ENCODE peak calls at places on chromosomes 5 and 9, in eight cellular contexts. One of them, this sample, is unnamed.

GRCh38 chr9:106797299-106797698 is 65.7 kb upstream of the ZNF462 start:
- DNase-seq in AG09309: no peak
- DNase-seq in right cardiac atrium: no peak
- DNase-seq in foreskin fibroblast: no peak
- DNase-seq in lung: no peak
- DNase-seq in astrocyte of the spinal cord: peak; percentile 34
- DNase-seq in psoas muscle: no peak
- DNase-seq in effector memory CD4-positive, alpha-beta T cell: no peak
- DNase-seq in this sample: peak; percentile 30

GRCh38 chr5:32051796-32052195 is 122.3 kb downstream of the GOLPH3 start:
- DNase-seq in foreskin fibroblast: no peak
- DNase-seq in astrocyte of the spinal cord: peak; percentile 34
- DNase-seq in psoas muscle: no peak
- DNase-seq in right cardiac atrium: no peak
- DNase-seq in AG09309: no peak
- DNase-seq in lung: no peak
- DNase-seq in effector memory CD4-positive, alpha-beta T cell: no peak
- DNase-seq in this sample: no peak

GRCh38 chr5:124661317-124662141 is 84.9 kb downstream of the ZNF608 start:
- DNase-seq in effector memory CD4-positive, alpha-beta T cell: no peak
- DNase-seq in AG09309: no peak
- DNase-seq in foreskin fibroblast: peak; percentile 76
- DNase-seq in right cardiac atrium: no peak
- DNase-seq in lung: no peak
- DNase-seq in astrocyte of the spinal cord: peak; percentile 89
- DNase-seq in psoas muscle: no peak
- DNase-seq in this sample: peak; percentile 94

GRCh38 chr9:23153058-23153457 is 673.0 kb downstream of the ELAVL2 start:
- DNase-seq in psoas muscle: no peak
- DNase-seq in foreskin fibroblast: no peak
- DNase-seq in lung: no peak
- DNase-seq in right cardiac atrium: no peak
- DNase-seq in effector memory CD4-positive, alpha-beta T cell: no peak
- DNase-seq in astrocyte of the spinal cord: no peak
- DNase-seq in AG09309: no peak
- DNase-seq in this sample: no peak

GRCh38 chr9:92141144-92142129 is 26.2 kb upstream of the SPTLC1 start:
- DNase-seq in AG09309: no peak
- DNase-seq in right cardiac atrium: peak; percentile 72
- DNase-seq in psoas muscle: peak; percentile 48
- DNase-seq in effector memory CD4-positive, alpha-beta T cell: no peak
- DNase-seq in lung: no peak
- DNase-seq in foreskin fibroblast: peak; percentile 24
- DNase-seq in astrocyte of the spinal cord: peak; percentile 38
- DNase-seq in this sample: no peak

GRCh38 chr5:378976-379742 is 57.6 kb downstream of the AHRR start:
- DNase-seq in effector memory CD4-positive, alpha-beta T cell: no peak
- DNase-seq in psoas muscle: no peak
- DNase-seq in right cardiac atrium: peak; percentile 14
- DNase-seq in AG09309: peak; percentile 42
- DNase-seq in astrocyte of the spinal cord: peak; percentile 48
- DNase-seq in foreskin fibroblast: no peak
- DNase-seq in lung: no peak
- DNase-seq in this sample: no peak

GRCh38 chr9:99497641-99498040 is 275.6 kb downstream of the SEC61B start:
- DNase-seq in AG09309: no peak
- DNase-seq in lung: no peak
- DNase-seq in foreskin fibroblast: no peak
- DNase-seq in psoas muscle: no peak
- DNase-seq in effector memory CD4-positive, alpha-beta T cell: no peak
- DNase-seq in astrocyte of the spinal cord: no peak
- DNase-seq in right cardiac atrium: no peak
- DNase-seq in this sample: no peak

GRCh38 chr9:20125721-20126120 is 336.9 kb upstream of the SLC24A2 start:
- DNase-seq in lung: no peak
- DNase-seq in foreskin fibroblast: no peak
- DNase-seq in AG09309: no peak
- DNase-seq in right cardiac atrium: no peak
- DNase-seq in astrocyte of the spinal cord: no peak
- DNase-seq in effector memory CD4-positive, alpha-beta T cell: no peak
- DNase-seq in psoas muscle: no peak
- DNase-seq in this sample: no peak

GRCh38 chr5:111068208-111068607 is 3.3 kb upstream of the TSLP start:
- DNase-seq in foreskin fibroblast: peak; percentile 37
- DNase-seq in lung: no peak
- DNase-seq in psoas muscle: no peak
- DNase-seq in effector memory CD4-positive, alpha-beta T cell: no peak
- DNase-seq in right cardiac atrium: no peak
- DNase-seq in AG09309: no peak
- DNase-seq in astrocyte of the spinal cord: no peak
- DNase-seq in this sample: no peak

GRCh38 chr5:62037972-62038371 is 268.0 kb upstream of the KIF2A start:
- DNase-seq in AG09309: no peak
- DNase-seq in lung: no peak
- DNase-seq in astrocyte of the spinal cord: no peak
- DNase-seq in psoas muscle: no peak
- DNase-seq in right cardiac atrium: no peak
- DNase-seq in foreskin fibroblast: no peak
- DNase-seq in effector memory CD4-positive, alpha-beta T cell: no peak
- DNase-seq in this sample: no peak

GRCh38 chr5:39760385-39761198 is 335.8 kb upstream of the DAB2 start:
- DNase-seq in effector memory CD4-positive, alpha-beta T cell: no peak
- DNase-seq in psoas muscle: peak; percentile 28
- DNase-seq in AG09309: peak; percentile 85
- DNase-seq in astrocyte of the spinal cord: peak; percentile 97
- DNase-seq in right cardiac atrium: peak; percentile 49
- DNase-seq in foreskin fibroblast: peak; percentile 95
- DNase-seq in lung: no peak
- DNase-seq in this sample: peak; percentile 84

GRCh38 chr5:135246923-135247795 is 151.9 kb downstream of the MACROH2A1 start:
- DNase-seq in astrocyte of the spinal cord: peak; percentile 93
- DNase-seq in AG09309: peak; percentile 80
- DNase-seq in right cardiac atrium: no peak
- DNase-seq in lung: no peak
- DNase-seq in psoas muscle: no peak
- DNase-seq in effector memory CD4-positive, alpha-beta T cell: no peak
- DNase-seq in foreskin fibroblast: peak; percentile 85
- DNase-seq in this sample: peak; percentile 98

GRCh38 chr5:96652769-96653455 is 9.3 kb upstream of the CAST start:
- DNase-seq in foreskin fibroblast: no peak
- DNase-seq in right cardiac atrium: no peak
- DNase-seq in lung: no peak
- DNase-seq in psoas muscle: no peak
- DNase-seq in effector memory CD4-positive, alpha-beta T cell: no peak
- DNase-seq in AG09309: no peak
- DNase-seq in astrocyte of the spinal cord: peak; percentile 51
- DNase-seq in this sample: no peak

GRCh38 chr9:84600739-84601138 is 68.8 kb upstream of the NTRK2 start:
- DNase-seq in effector memory CD4-positive, alpha-beta T cell: no peak
- DNase-seq in foreskin fibroblast: no peak
- DNase-seq in psoas muscle: no peak
- DNase-seq in right cardiac atrium: no peak
- DNase-seq in lung: peak; percentile 42
- DNase-seq in astrocyte of the spinal cord: no peak
- DNase-seq in AG09309: no peak
- DNase-seq in this sample: no peak

GRCh38 chr9:69249337-69249736 is 75.3 kb downstream of the TJP2 start:
- DNase-seq in lung: no peak
- DNase-seq in foreskin fibroblast: no peak
- DNase-seq in right cardiac atrium: no peak
- DNase-seq in psoas muscle: peak; percentile 12
- DNase-seq in astrocyte of the spinal cord: no peak
- DNase-seq in AG09309: no peak
- DNase-seq in effector memory CD4-positive, alpha-beta T cell: no peak
- DNase-seq in this sample: no peak

GRCh38 chr5:150458819-150459557 is 9.4 kb upstream of the RPS14 start:
- DNase-seq in AG09309: no peak
- DNase-seq in foreskin fibroblast: peak; percentile 45
- DNase-seq in psoas muscle: peak; percentile 79
- DNase-seq in right cardiac atrium: peak; percentile 93
- DNase-seq in astrocyte of the spinal cord: peak; percentile 52
- DNase-seq in lung: peak; percentile 86
- DNase-seq in effector memory CD4-positive, alpha-beta T cell: peak; percentile 69
- DNase-seq in this sample: no peak

GRCh38 chr5:71938886-71939285 is 168.4 kb upstream of the MAP1B start:
- DNase-seq in foreskin fibroblast: no peak
- DNase-seq in effector memory CD4-positive, alpha-beta T cell: no peak
- DNase-seq in lung: no peak
- DNase-seq in astrocyte of the spinal cord: peak; percentile 20
- DNase-seq in right cardiac atrium: no peak
- DNase-seq in AG09309: no peak
- DNase-seq in psoas muscle: no peak
- DNase-seq in this sample: peak; percentile 21

GRCh38 chr5:122091942-122092600 is 14.0 kb upstream of the LOX start:
- DNase-seq in lung: no peak
- DNase-seq in AG09309: no peak
- DNase-seq in psoas muscle: no peak
- DNase-seq in right cardiac atrium: no peak
- DNase-seq in foreskin fibroblast: no peak
- DNase-seq in astrocyte of the spinal cord: peak; percentile 78
- DNase-seq in effector memory CD4-positive, alpha-beta T cell: no peak
- DNase-seq in this sample: no peak

DNA sequence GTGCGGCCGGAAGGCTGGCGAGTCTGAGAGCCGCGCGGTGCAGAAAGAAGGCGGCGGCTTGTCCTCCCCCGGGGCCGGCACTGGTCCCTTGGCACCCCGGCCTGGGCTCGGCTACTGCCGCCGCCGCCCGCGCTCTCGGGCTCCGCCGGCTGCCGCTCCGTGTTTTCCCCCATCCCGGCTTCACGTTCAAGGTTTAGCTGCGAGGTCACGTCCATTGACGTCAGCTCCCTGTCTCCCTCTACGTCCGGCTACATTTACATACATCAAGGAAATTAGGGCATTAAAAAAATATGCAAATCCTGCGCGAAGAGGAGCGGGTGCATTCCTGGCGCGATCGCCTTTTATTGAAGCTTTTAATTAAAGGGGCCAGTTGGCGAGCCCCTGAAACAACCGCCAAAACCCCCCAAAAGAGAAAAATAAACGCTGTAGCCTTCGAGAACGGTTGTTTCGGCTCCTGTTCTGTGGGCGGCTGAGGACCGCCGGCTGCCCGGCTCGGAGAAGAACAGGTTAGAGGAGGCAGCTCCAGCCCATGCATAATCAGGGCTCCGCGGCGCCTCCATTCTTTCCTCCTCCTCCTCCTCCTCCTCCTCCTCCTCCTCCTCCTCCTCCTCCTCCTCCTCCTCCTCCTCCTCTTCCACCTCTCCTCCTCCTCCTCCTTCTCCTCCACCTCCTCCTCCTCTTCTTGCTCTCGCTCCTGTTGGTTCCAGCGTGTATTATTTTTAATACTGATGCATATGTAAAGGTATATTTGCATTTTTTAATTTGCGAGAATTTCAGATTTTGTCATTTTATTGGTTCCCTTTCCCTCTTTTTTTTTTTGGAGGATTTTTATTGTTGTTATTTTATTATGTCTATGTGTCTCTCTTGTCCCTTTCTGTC is 207.0 kb downstream of the MEF2C start:
- DNase-seq in right cardiac atrium: peak; percentile 59
- DNase-seq in foreskin fibroblast: peak; percentile 43
- DNase-seq in psoas muscle: no peak
- DNase-seq in lung: no peak
- DNase-seq in effector memory CD4-positive, alpha-beta T cell: no peak
- DNase-seq in AG09309: no peak
- DNase-seq in astrocyte of the spinal cord: peak; percentile 96
- DNase-seq in this sample: no peak
- H3K4me3 ChIP-seq in right cardiac atrium: peak overlapping the region; percentile 37
- H3K4me3 ChIP-seq in foreskin fibroblast: peak overlapping the region; percentile 28
- H3K4me3 ChIP-seq in psoas muscle: peak overlapping the region; percentile 57
- H3K4me3 ChIP-seq in lung: no peak overlapping the region
- H3K4me3 ChIP-seq in effector memory CD4-positive, alpha-beta T cell: no peak overlapping the region
- H3K4me3 ChIP-seq in AG09309: peak overlapping the region; percentile 13
- H3K4me3 ChIP-seq in astrocyte of the spinal cord: peak overlapping the region; percentile 55
- H3K4me3 ChIP-seq in this sample: peak overlapping the region; percentile 39

DNA sequence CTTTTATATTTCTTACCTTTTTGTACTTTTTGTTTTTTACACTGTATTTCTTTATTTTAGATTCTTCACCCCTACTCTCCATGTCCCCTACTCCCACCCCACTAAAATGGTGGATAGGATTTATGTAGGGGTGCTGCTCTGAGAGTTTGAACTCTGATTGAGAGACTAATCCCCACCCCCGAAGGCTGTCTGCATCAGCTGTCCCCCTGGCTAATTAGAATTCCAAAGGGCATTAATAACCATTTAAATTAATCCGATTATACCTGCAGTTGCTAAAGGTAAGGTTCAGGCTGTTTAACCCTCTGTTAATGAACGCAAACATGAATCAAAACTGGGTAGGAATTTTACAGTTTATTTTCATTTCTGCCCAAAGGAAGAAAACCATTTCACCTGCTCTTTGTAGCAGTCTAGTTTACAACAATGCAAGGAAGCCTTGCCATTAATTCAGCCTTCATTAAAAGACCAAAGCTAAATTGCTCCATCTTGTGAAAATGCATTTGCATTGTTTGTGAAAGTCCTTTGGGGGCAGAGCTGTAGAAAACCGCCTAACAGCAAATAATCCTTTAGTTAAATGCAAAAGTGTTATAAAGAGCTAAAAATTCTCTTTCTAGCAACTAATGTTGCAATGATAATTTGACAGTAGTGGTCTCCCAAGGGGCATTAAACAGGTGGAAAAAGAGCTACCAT is 71.2 kb downstream of the ZCCHC7 start:
- DNase-seq in foreskin fibroblast: no peak
- DNase-seq in right cardiac atrium: no peak
- DNase-seq in psoas muscle: no peak
- DNase-seq in astrocyte of the spinal cord: no peak
- DNase-seq in effector memory CD4-positive, alpha-beta T cell: no peak
- DNase-seq in lung: no peak
- DNase-seq in AG09309: no peak
- DNase-seq in this sample: peak; percentile 80
- H3K4me3 ChIP-seq in foreskin fibroblast: no peak overlapping the region
- H3K4me3 ChIP-seq in right cardiac atrium: no peak overlapping the region
- H3K4me3 ChIP-seq in psoas muscle: no peak overlapping the region
- H3K4me3 ChIP-seq in astrocyte of the spinal cord: no peak overlapping the region
- H3K4me3 ChIP-seq in effector memory CD4-positive, alpha-beta T cell: no peak overlapping the region
- H3K4me3 ChIP-seq in lung: no peak overlapping the region
- H3K4me3 ChIP-seq in AG09309: no peak overlapping the region
- H3K4me3 ChIP-seq in this sample: no peak overlapping the region

GRCh38 chr5:137602721-137603273 is 103.7 kb upstream of the SPOCK1 start:
- DNase-seq in AG09309: no peak
- DNase-seq in right cardiac atrium: no peak
- DNase-seq in astrocyte of the spinal cord: no peak
- DNase-seq in psoas muscle: no peak
- DNase-seq in foreskin fibroblast: no peak
- DNase-seq in lung: no peak
- DNase-seq in effector memory CD4-positive, alpha-beta T cell: no peak
- DNase-seq in this sample: no peak
- H3K4me3 ChIP-seq in AG09309: no peak overlapping the region
- H3K4me3 ChIP-seq in right cardiac atrium: no peak overlapping the region
- H3K4me3 ChIP-seq in astrocyte of the spinal cord: no peak overlapping the region
- H3K4me3 ChIP-seq in psoas muscle: no peak overlapping the region
- H3K4me3 ChIP-seq in foreskin fibroblast: no peak overlapping the region
- H3K4me3 ChIP-seq in lung: no peak overlapping the region
- H3K4me3 ChIP-seq in effector memory CD4-positive, alpha-beta T cell: no peak overlapping the region
- H3K4me3 ChIP-seq in this sample: no peak overlapping the region

GRCh38 chr5:138180183-138180782 is 1.4 kb downstream of the KIF20A start:
- DNase-seq in astrocyte of the spinal cord: peak; percentile 64
- DNase-seq in AG09309: peak; percentile 21
- DNase-seq in right cardiac atrium: no peak
- DNase-seq in effector memory CD4-positive, alpha-beta T cell: no peak
- DNase-seq in foreskin fibroblast: peak; percentile 48
- DNase-seq in lung: no peak
- DNase-seq in psoas muscle: no peak
- DNase-seq in this sample: no peak
- H3K4me3 ChIP-seq in astrocyte of the spinal cord: peak overlapping the region; percentile 97
- H3K4me3 ChIP-seq in AG09309: peak overlapping the region; percentile 95
- H3K4me3 ChIP-seq in right cardiac atrium: no peak overlapping the region
- H3K4me3 ChIP-seq in effector memory CD4-positive, alpha-beta T cell: no peak overlapping the region
- H3K4me3 ChIP-seq in foreskin fibroblast: peak overlapping the region; percentile 99
- H3K4me3 ChIP-seq in lung: no peak overlapping the region
- H3K4me3 ChIP-seq in psoas muscle: no peak overlapping the region
- H3K4me3 ChIP-seq in this sample: peak overlapping the region; percentile 92

This sample was measured in retinal pigment epithelial cell.